ENCODE peak calls at places on chromosomes 7 and 10, in five cellular contexts. I is foreskin fibroblast, L is SHP77, N is nephron progenitor cell, O is choroid plexus epithelial cell. Z is an unnamed sample.

GRCh38 chr7:138564365-138564764 is 104.3 kb downstream of the TRIM24 start:
- DNase-seq in I (no peak), L (no peak), N (no peak), O (peak; percentile 36), Z (no peak)

GRCh38 chr7:41047789-41048191 is 655.1 kb downstream of the INHBA start:
- DNase-seq in I (peak; percentile 93), L (peak; percentile 36), N (no peak), O (peak; percentile 57), Z (no peak)

GRCh38 chr7:51256244-51256781 is 60.3 kb downstream of the COBL start:
- DNase-seq in I (no peak), L (no peak), N (no peak), O (no peak), Z (no peak)

GRCh38 chr10:125868372-125868975 is 12.6 kb downstream of the DHX32 start:
- DNase-seq in I (no peak), L (no peak), N (peak; percentile 13), O (peak; percentile 83), Z (peak; percentile 49)

GRCh38 chr10:19756919-19757318 is 59.3 kb upstream of the PLXDC2 start:
- DNase-seq in I (no peak), L (no peak), N (no peak), O (no peak), Z (no peak)

GRCh38 chr7:51591223-51591622 is 274.6 kb upstream of the COBL start:
- DNase-seq in I (no peak), L (no peak), N (no peak), O (no peak), Z (no peak)

GRCh38 chr10:95360122-95360715 is 69.4 kb upstream of the PDLIM1 start:
- DNase-seq in I (peak; percentile 9), L (no peak), N (no peak), O (peak; percentile 52), Z (no peak)

GRCh38 chr10:58696736-58697135 is 184.1 kb downstream of the BICC1 start:
- DNase-seq in I (no peak), L (no peak), N (no peak), O (peak; percentile 69), Z (no peak)

GRCh38 chr10:86368046-86368445 is 1.5 kb upstream of the GRID1 start:
- DNase-seq in I (no peak), L (no peak), N (no peak), O (no peak), Z (no peak)

GRCh38 chr10:76697923-76698322 is 939.7 kb downstream of the KCNMA1 start:
- DNase-seq in I (no peak), L (no peak), N (no peak), O (no peak), Z (no peak)

GRCh38 chr10:107284187-107284586 is 119.7 kb upstream of the SORCS1 start:
- DNase-seq in I (no peak), L (no peak), N (no peak), O (no peak), Z (no peak)

GRCh38 chr10:60480865-60481563 is 91.3 kb upstream of the ANK3 start:
- DNase-seq in I (peak; percentile 88), L (no peak), N (no peak), O (peak; percentile 69), Z (peak; percentile 79)

GRCh38 chr10:95196053-95196452 is 2.0 kb downstream of the ACSM6 start:
- DNase-seq in I (no peak), L (no peak), N (no peak), O (no peak), Z (no peak)

GRCh38 chr7:105792488-105793370 is 83.7 kb downstream of the ATXN7L1 start:
- DNase-seq in I (no peak), L (no peak), N (no peak), O (no peak), Z (no peak)

GRCh38 chr10:43576062-43576461 is 1.6 kb upstream of the ZNF239 start:
- DNase-seq in I (no peak), L (no peak), N (no peak), O (no peak), Z (no peak)

GRCh38 chr7:146067880-146068279 is 48.7 kb upstream of the CNTNAP2 start:
- DNase-seq in I (no peak), L (no peak), N (no peak), O (peak; percentile 21), Z (no peak)

GRCh38 chr7:21620054-21620453 is 77.2 kb downstream of the DNAH11 start:
- DNase-seq in I (no peak), L (no peak), N (no peak), O (no peak), Z (no peak)

GRCh38 chr7:73841689-73842247 is 548 bp downstream of the METTL27 start:
- DNase-seq in I (no peak), L (no peak), N (no peak), O (no peak), Z (no peak)

GRCh38 chr7:49243521-49243920 is 319.2 kb downstream of the CDC14C start:
- DNase-seq in I (no peak), L (no peak), N (no peak), O (no peak), Z (no peak)

GRCh38 chr10:9253121-9253520 is 1198.6 kb downstream of the GATA3 start:
- DNase-seq in I (peak; percentile 21), L (no peak), N (no peak), O (peak; percentile 24), Z (no peak)

GRCh38 chr10:118965636-118966035 is 63.9 kb upstream of the NANOS1 start:
- DNase-seq in I (no peak), L (no peak), N (peak; percentile 54), O (no peak), Z (no peak)

GRCh38 chr10:71921319-71922027 is 42.7 kb upstream of the CHST3 start:
- DNase-seq in I (no peak), L (no peak), N (peak; percentile 6), O (peak; percentile 31), Z (peak; percentile 84)